ENCODE peak calls at places on chromosomes 3 and 15, in four cellular contexts. N, T, M and U are unnamed samples. For H3K4me1, the result is how much of the 10 kb centered on the place peaks cover.

GRCh38 chr3:170301404-170301803 is 56.1 kb upstream of the SKIL start:
- DNase-seq in N (peak), M (no peak), T (no peak), U (no peak)

GRCh38 chr3:38168151-38168987 is 3.0 kb downstream of the OXSR1 start:
- DNase-seq in N (peak), M (no peak), T (no peak), U (no peak)

GRCh38 chr15:73319460-73320245 is 49.1 kb downstream of the HCN4 start:
- DNase-seq in T (no peak), N (no peak), M (no peak), U (no peak)

GRCh38 chr15:25177955-25178801 is 223.4 kb downstream of the SNRPN start:
- DNase-seq in N (no peak), T (no peak), M (peak), U (no peak)

GRCh38 chr3:170355738-170356595 is 1.5 kb upstream of the SKIL start:
- DNase-seq in N (peak), M (no peak), T (no peak), U (no peak)

GRCh38 chr3:127820871-127821853 is 1.2 kb downstream of the MGLL start:
- DNase-seq in M (no peak), N (peak), T (no peak), U (no peak)

GRCh38 chr15:67043939-67044771 is 21.2 kb upstream of the SMAD3 start:
- DNase-seq in T (no peak), M (peak), N (peak), U (no peak)

GRCh38 chr3:43861635-43862034 is 170.9 kb downstream of the ABHD5 start:
- DNase-seq in T (no peak), M (no peak), N (no peak), U (no peak)

GRCh38 chr15:30073915-30074314 is 8.8 kb upstream of the GOLGA8J start:
- DNase-seq in M (no peak), N (no peak), T (no peak), U (no peak)

GRCh38 chr3:172261053-172261452 is 187.2 kb downstream of the GHSR start:
- DNase-seq in N (no peak), T (no peak), M (no peak), U (no peak)

GRCh38 chr3:123687286-123687685 is 102.4 kb upstream of the HACD2 start:
- DNase-seq in N (no peak), T (peak), M (no peak), U (no peak)

GRCh38 chr3:14413381-14414071 is 11.1 kb downstream of the SLC6A6 start:
- DNase-seq in N (peak), T (no peak), M (no peak), U (no peak)

GRCh38 chr15:41881925-41882688 is 11.7 kb downstream of the SPTBN5 start:
- DNase-seq in M (no peak), T (no peak), N (no peak), U (no peak)

GRCh38 chr3:129867506-129868124 is 25.9 kb downstream of the TMCC1 start:
- DNase-seq in N (peak), M (no peak), T (no peak), U (no peak)

GRCh38 chr15:48560321-48561051 is 85.0 kb downstream of the FBN1 start:
- DNase-seq in N (no peak), T (no peak), M (no peak), U (no peak)

GRCh38 chr15:92779874-92780273 is 120.2 kb upstream of the CHD2 start:
- DNase-seq in M (no peak), N (no peak), T (no peak), U (no peak)

GRCh38 chr3:175456496-175456895 is 597.4 kb downstream of the NAALADL2 start:
- DNase-seq in N (peak), T (no peak), M (no peak), U (no peak)

GRCh38 chr3:87733671-87734367 is 325.0 kb downstream of the CGGBP1 start:
- DNase-seq in N (no peak), T (no peak), M (peak), U (no peak)

GRCh38 chr3:42683875-42684593 is 1.3 kb upstream of the KLHL40 start:
- DNase-seq in T (peak), M (peak), N (peak), U (no peak)

GRCh38 chr15:100712226-100712625 is 109.8 kb downstream of the ASB7 start:
- DNase-seq in M (no peak), T (no peak), N (peak), U (no peak)

DNA sequence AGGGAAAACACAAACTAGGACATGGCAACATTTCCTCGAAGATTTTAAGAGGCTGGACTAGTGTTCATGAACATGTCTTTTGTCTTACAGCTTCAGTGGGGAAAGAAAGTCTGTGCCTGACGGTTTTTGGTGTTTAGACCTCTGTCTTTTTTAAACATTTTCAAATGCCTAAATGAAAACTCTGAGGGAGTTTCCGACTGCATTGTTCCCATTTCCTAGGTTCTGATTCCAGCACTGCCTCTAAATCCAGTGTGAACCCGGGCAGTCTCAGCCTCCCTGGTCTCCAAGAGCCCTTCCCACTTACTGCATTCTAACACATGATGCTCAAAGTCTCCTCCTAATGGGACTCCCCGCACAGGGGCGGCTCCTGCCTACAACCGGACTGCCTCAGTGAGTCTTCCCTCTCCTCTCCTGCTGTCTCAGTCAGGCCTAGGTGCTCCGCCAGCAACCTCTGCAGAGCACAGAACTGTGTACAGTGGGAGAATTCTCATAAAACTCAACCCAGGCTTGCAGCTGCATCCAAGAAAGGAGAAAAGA is 29.0 kb downstream of the TBC1D2B start:
- DNase-seq in N (no peak), T (no peak), M (no peak), U (no peak)
- H3K4me1 ChIP-seq in N (under half), T (under half), M (under half), U (under half)

GRCh38 chr3:53828581-53828980 is 17.6 kb downstream of the CHDH start:
- DNase-seq in N (no peak), T (no peak), M (no peak), U (no peak)
- H3K4me1 ChIP-seq in N (under half), T (under half), M (under half), U (under half)

GRCh38 chr3:119815716-119816115 is 33.8 kb downstream of the NR1I2 start:
- DNase-seq in N (no peak), M (no peak), T (no peak), U (no peak)

GRCh38 chr3:119817071-119817470 is 35.2 kb downstream of the NR1I2 start:
- DNase-seq in N (no peak), T (no peak), M (no peak), U (no peak)

GRCh38 chr3:119817964-119818363 is 36.1 kb downstream of the NR1I2 start:
- DNase-seq in T (no peak), N (no peak), M (no peak), U (no peak)

DNA sequence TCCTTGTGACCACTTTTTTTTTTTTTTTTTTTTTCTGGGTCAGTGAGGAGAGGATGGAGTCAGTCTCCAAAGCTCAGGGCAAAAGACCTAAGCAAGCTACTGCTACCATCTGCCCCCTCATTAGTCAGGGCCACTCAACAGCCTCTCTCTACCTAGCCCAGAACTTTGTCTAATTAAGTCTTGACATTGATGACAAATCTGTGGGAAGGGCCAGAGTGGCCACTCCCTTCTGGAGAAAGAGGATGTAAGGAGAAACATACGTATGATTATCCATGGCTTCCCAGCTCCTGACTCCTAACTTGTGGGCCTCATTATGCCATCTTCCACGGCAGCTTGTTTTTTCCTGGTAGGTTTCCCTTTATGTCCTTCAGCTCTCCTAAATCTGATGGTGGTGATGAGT is 37.9 kb downstream of the NR1I2 start:
- DNase-seq in T (no peak), N (no peak), M (no peak), U (no peak)
- H3K4me1 ChIP-seq in T (under half), N (under half), M (under half), U (under half)

GRCh38 chr3:13266005-13266404 is 154.1 kb downstream of the NUP210 start:
- DNase-seq in T (no peak), N (no peak), M (no peak), U (no peak)

GRCh38 chr3:13263770-13264467 is 156.2 kb downstream of the NUP210 start:
- DNase-seq in N (no peak), T (no peak), M (no peak), U (no peak)

GRCh38 chr3:13265507-13265906 is 154.6 kb downstream of the NUP210 start:
- DNase-seq in M (no peak), N (no peak), T (no peak), U (no peak)

GRCh38 chr3:13264468-13264795 is 155.7 kb downstream of the NUP210 start:
- DNase-seq in N (no peak), T (no peak), M (no peak), U (no peak)

GRCh38 chr3:13265016-13265415 is 155.1 kb downstream of the NUP210 start:
- DNase-seq in T (no peak), N (no peak), M (no peak), U (no peak)
- H3K4me1 ChIP-seq in T (under half), N (under half), M (under half), U (under half)

GRCh38 chr3:32844914-32845313 is 27.1 kb downstream of the TRIM71 start:
- DNase-seq in N (no peak), T (no peak), M (no peak), U (no peak)
- H3K4me1 ChIP-seq in N (under half), T (under half), M (half or more), U (under half)

GRCh38 chr3:126464093-126464492 is 11.6 kb downstream of the ZXDC start:
- DNase-seq in T (no peak), N (no peak), M (no peak), U (no peak)
- H3K4me1 ChIP-seq in T (under half), N (under half), M (under half), U (under half)

GRCh38 chr15:84752700-84753099 is 4.3 kb downstream of the ZNF592 start:
- DNase-seq in T (no peak), M (no peak), N (peak), U (no peak)
- H3K4me1 ChIP-seq in T (half or more), M (half or more), N (under half), U (under half)